ENCODE peak calls at places on chromosome 15, in seven cellular contexts. One of them, this sample, is unnamed.

GRCh38 chr15:45448066-45448510 is 69.7 kb upstream of the GATM start:
- DNase-seq in left ventricle myocardium inferior: no peak
- DNase-seq in AG04450: no peak
- DNase-seq in GM23248: peak
- DNase-seq in heart right ventricle: no peak
- DNase-seq in mesenteric fat pad: no peak
- DNase-seq in non-pigmented ciliary epithelial cell: no peak
- DNase-seq in this sample: no peak

GRCh38 chr15:40333922-40334492 is 6.7 kb downstream of the CCDC9B start:
- DNase-seq in left ventricle myocardium inferior: peak
- DNase-seq in AG04450: no peak
- DNase-seq in GM23248: no peak
- DNase-seq in heart right ventricle: peak
- DNase-seq in mesenteric fat pad: no peak
- DNase-seq in non-pigmented ciliary epithelial cell: peak
- DNase-seq in this sample: no peak

GRCh38 chr15:101411588-101411987 is 77.9 kb downstream of the PCSK6 start:
- DNase-seq in left ventricle myocardium inferior: peak
- DNase-seq in AG04450: no peak
- DNase-seq in GM23248: no peak
- DNase-seq in heart right ventricle: no peak
- DNase-seq in mesenteric fat pad: no peak
- DNase-seq in non-pigmented ciliary epithelial cell: no peak
- DNase-seq in this sample: no peak

GRCh38 chr15:66854012-66854965 is 152.3 kb downstream of the SMAD6 start:
- DNase-seq in left ventricle myocardium inferior: no peak
- DNase-seq in AG04450: no peak
- DNase-seq in GM23248: no peak
- DNase-seq in heart right ventricle: no peak
- DNase-seq in mesenteric fat pad: peak
- DNase-seq in non-pigmented ciliary epithelial cell: no peak
- DNase-seq in this sample: no peak

GRCh38 chr15:36106640-36107335 is 472.6 kb upstream of the CDIN1 start:
- DNase-seq in left ventricle myocardium inferior: no peak
- DNase-seq in AG04450: no peak
- DNase-seq in GM23248: peak
- DNase-seq in heart right ventricle: peak
- DNase-seq in mesenteric fat pad: no peak
- DNase-seq in non-pigmented ciliary epithelial cell: no peak
- DNase-seq in this sample: no peak

GRCh38 chr15:65095011-65095746 is 18.6 kb downstream of the KBTBD13 start:
- DNase-seq in left ventricle myocardium inferior: no peak
- DNase-seq in AG04450: no peak
- DNase-seq in GM23248: no peak
- DNase-seq in heart right ventricle: no peak
- DNase-seq in mesenteric fat pad: peak
- DNase-seq in non-pigmented ciliary epithelial cell: no peak
- DNase-seq in this sample: no peak

GRCh38 chr15:95016511-95017219 is 785.3 kb downstream of the MCTP2 start:
- DNase-seq in left ventricle myocardium inferior: no peak
- DNase-seq in AG04450: peak
- DNase-seq in GM23248: peak
- DNase-seq in heart right ventricle: no peak
- DNase-seq in mesenteric fat pad: no peak
- DNase-seq in non-pigmented ciliary epithelial cell: no peak
- DNase-seq in this sample: no peak

GRCh38 chr15:42919794-42920280 is 741 bp downstream of the TTBK2 start:
- DNase-seq in left ventricle myocardium inferior: no peak
- DNase-seq in AG04450: no peak
- DNase-seq in GM23248: peak
- DNase-seq in heart right ventricle: no peak
- DNase-seq in mesenteric fat pad: no peak
- DNase-seq in non-pigmented ciliary epithelial cell: no peak
- DNase-seq in this sample: no peak

GRCh38 chr15:86916671-86917450 is 837.2 kb downstream of the AGBL1 start:
- DNase-seq in left ventricle myocardium inferior: peak
- DNase-seq in AG04450: no peak
- DNase-seq in GM23248: no peak
- DNase-seq in heart right ventricle: peak
- DNase-seq in mesenteric fat pad: no peak
- DNase-seq in non-pigmented ciliary epithelial cell: no peak
- DNase-seq in this sample: no peak

GRCh38 chr15:100703032-100703578 is 100.7 kb downstream of the ASB7 start:
- DNase-seq in left ventricle myocardium inferior: no peak
- DNase-seq in AG04450: peak
- DNase-seq in GM23248: peak
- DNase-seq in heart right ventricle: no peak
- DNase-seq in mesenteric fat pad: peak
- DNase-seq in non-pigmented ciliary epithelial cell: no peak
- DNase-seq in this sample: no peak

GRCh38 chr15:98731712-98732450 is 83.5 kb downstream of the IGF1R start:
- DNase-seq in left ventricle myocardium inferior: no peak
- DNase-seq in AG04450: no peak
- DNase-seq in GM23248: no peak
- DNase-seq in heart right ventricle: no peak
- DNase-seq in mesenteric fat pad: no peak
- DNase-seq in non-pigmented ciliary epithelial cell: no peak
- DNase-seq in this sample: no peak

GRCh38 chr15:89496155-89497098 is at the start of gene RHCG:
- DNase-seq in left ventricle myocardium inferior: no peak
- DNase-seq in AG04450: no peak
- DNase-seq in GM23248: peak
- DNase-seq in heart right ventricle: no peak
- DNase-seq in mesenteric fat pad: peak
- DNase-seq in non-pigmented ciliary epithelial cell: no peak
- DNase-seq in this sample: peak

GRCh38 chr15:62770752-62771151 is 271.8 kb upstream of the TPM1 start:
- DNase-seq in left ventricle myocardium inferior: no peak
- DNase-seq in AG04450: peak
- DNase-seq in GM23248: peak
- DNase-seq in heart right ventricle: no peak
- DNase-seq in mesenteric fat pad: no peak
- DNase-seq in non-pigmented ciliary epithelial cell: peak
- DNase-seq in this sample: no peak

GRCh38 chr15:76514292-76514691 is 177.7 kb downstream of the ISL2 start:
- DNase-seq in left ventricle myocardium inferior: no peak
- DNase-seq in AG04450: no peak
- DNase-seq in GM23248: no peak
- DNase-seq in heart right ventricle: no peak
- DNase-seq in mesenteric fat pad: no peak
- DNase-seq in non-pigmented ciliary epithelial cell: no peak
- DNase-seq in this sample: no peak

GRCh38 chr15:48424076-48424475 is 92.8 kb downstream of the DUT start:
- DNase-seq in left ventricle myocardium inferior: no peak
- DNase-seq in AG04450: no peak
- DNase-seq in GM23248: peak
- DNase-seq in heart right ventricle: no peak
- DNase-seq in mesenteric fat pad: no peak
- DNase-seq in non-pigmented ciliary epithelial cell: no peak
- DNase-seq in this sample: no peak

GRCh38 chr15:69792823-69793222 is 304.9 kb downstream of the TLE3 start:
- DNase-seq in left ventricle myocardium inferior: no peak
- DNase-seq in AG04450: no peak
- DNase-seq in GM23248: no peak
- DNase-seq in heart right ventricle: no peak
- DNase-seq in mesenteric fat pad: peak
- DNase-seq in non-pigmented ciliary epithelial cell: no peak
- DNase-seq in this sample: no peak

GRCh38 chr15:22962611-22963010 is 17.6 kb downstream of the CYFIP1 start:
- DNase-seq in left ventricle myocardium inferior: no peak
- DNase-seq in AG04450: no peak
- DNase-seq in GM23248: no peak
- DNase-seq in heart right ventricle: no peak
- DNase-seq in mesenteric fat pad: no peak
- DNase-seq in non-pigmented ciliary epithelial cell: no peak
- DNase-seq in this sample: no peak

GRCh38 chr15:43168192-43169107 is 16.8 kb upstream of the CCNDBP1 start:
- DNase-seq in left ventricle myocardium inferior: no peak
- DNase-seq in AG04450: no peak
- DNase-seq in GM23248: peak
- DNase-seq in heart right ventricle: peak
- DNase-seq in mesenteric fat pad: no peak
- DNase-seq in non-pigmented ciliary epithelial cell: peak
- DNase-seq in this sample: no peak

GRCh38 chr15:85555875-85556617 is 175.6 kb downstream of the AKAP13 start:
- DNase-seq in left ventricle myocardium inferior: no peak
- DNase-seq in AG04450: no peak
- DNase-seq in GM23248: no peak
- DNase-seq in heart right ventricle: no peak
- DNase-seq in mesenteric fat pad: no peak
- DNase-seq in non-pigmented ciliary epithelial cell: no peak
- DNase-seq in this sample: no peak

GRCh38 chr15:51842852-51843737 is 13.6 kb downstream of the TMOD3 start:
- DNase-seq in left ventricle myocardium inferior: no peak
- DNase-seq in AG04450: no peak
- DNase-seq in GM23248: peak
- DNase-seq in heart right ventricle: no peak
- DNase-seq in mesenteric fat pad: no peak
- DNase-seq in non-pigmented ciliary epithelial cell: no peak
- DNase-seq in this sample: no peak

GRCh38 chr15:64701051-64701450 is 74.3 kb downstream of the RBPMS2 start:
- DNase-seq in left ventricle myocardium inferior: no peak
- DNase-seq in AG04450: no peak
- DNase-seq in GM23248: no peak
- DNase-seq in heart right ventricle: no peak
- DNase-seq in mesenteric fat pad: no peak
- DNase-seq in non-pigmented ciliary epithelial cell: no peak
- DNase-seq in this sample: no peak

GRCh38 chr15:35851491-35851890 is 305.5 kb upstream of the DPH6 start:
- DNase-seq in left ventricle myocardium inferior: no peak
- DNase-seq in AG04450: no peak
- DNase-seq in GM23248: no peak
- DNase-seq in heart right ventricle: no peak
- DNase-seq in mesenteric fat pad: no peak
- DNase-seq in non-pigmented ciliary epithelial cell: no peak
- DNase-seq in this sample: no peak

GRCh38 chr15:38072007-38072506 is 137.6 kb downstream of the TMCO5A start:
- DNase-seq in left ventricle myocardium inferior: peak
- DNase-seq in AG04450: no peak
- DNase-seq in GM23248: no peak
- DNase-seq in heart right ventricle: no peak
- DNase-seq in mesenteric fat pad: no peak
- DNase-seq in non-pigmented ciliary epithelial cell: no peak
- DNase-seq in this sample: no peak